ENCODE peak calls at places on chromosomes 12 and 14, in nine cellular contexts. W is GM23338, I is heart left ventricle, D is mucosa of descending colon, H is A673, T is brain microvascular endothelial cell, N is SK-N-SH, G is DND-41, P is IMR-90. J is an unnamed sample.
A peak's percentile ranks its signal among the peaks of the same experiment; 100 is the strongest.

GRCh38 chr14:25108959-25109358 is 59.0 kb upstream of the STXBP6 start:
- DNase-seq in D (no peak), P (no peak), H (no peak), N (no peak), I (no peak), W (no peak), G (no peak), T (no peak), J (no peak)

GRCh38 chr12:104083769-104084475 is 19.6 kb downstream of the HCFC2 start:
- DNase-seq in I (no peak), W (no peak), N (no peak), T (no peak), H (no peak), D (no peak), P (no peak), G (no peak), J (no peak)

GRCh38 chr12:67352682-67353081 is 83.5 kb downstream of the CAND1 start:
- DNase-seq in P (peak; percentile 10), H (no peak), D (no peak), W (no peak), N (no peak), I (no peak), G (no peak), T (no peak), J (no peak)

GRCh38 chr14:22276913-22277816 is 311.9 kb downstream of the DAD1 start:
- DNase-seq in I (no peak), P (peak; percentile 35), T (no peak), N (peak; percentile 3), G (no peak), W (peak; percentile 57), D (no peak), H (peak; percentile 45), J (no peak)

GRCh38 chr12:2354151-2354991 is 301.6 kb downstream of the CACNA1C start:
- DNase-seq in N (no peak), H (no peak), T (no peak), G (no peak), P (no peak), W (no peak), D (no peak), I (no peak), J (no peak)

GRCh38 chr12:99600388-99600787 is 47.2 kb upstream of the GARIN6 start:
- DNase-seq in T (no peak), G (no peak), I (no peak), D (no peak), W (no peak), P (no peak), H (no peak), N (no peak), J (peak; percentile 21)

GRCh38 chr12:53949631-53950440 is 4.9 kb upstream of the HOXC12 start:
- DNase-seq in D (no peak), W (peak; percentile 81), I (no peak), G (no peak), P (no peak), N (no peak), T (no peak), H (no peak), J (no peak)

GRCh38 chr12:84919271-84919670 is 6.7 kb upstream of the SLC6A15 start:
- DNase-seq in H (no peak), P (peak; percentile 43), D (no peak), I (no peak), T (peak; percentile 85), W (no peak), G (no peak), N (no peak), J (no peak)

GRCh38 chr12:64160021-64160717 is 61.9 kb downstream of the KICS2 start:
- DNase-seq in T (no peak), G (no peak), D (no peak), I (no peak), N (no peak), H (no peak), W (no peak), P (no peak), J (no peak)

GRCh38 chr14:51039285-51039684 is 55.6 kb downstream of the TRIM9 start:
- DNase-seq in I (no peak), D (no peak), N (no peak), P (no peak), H (no peak), W (no peak), T (no peak), G (no peak), J (no peak)

GRCh38 chr12:5217936-5218335 is 174.3 kb downstream of the KCNA5 start:
- DNase-seq in P (no peak), G (no peak), N (no peak), H (no peak), I (no peak), D (no peak), W (no peak), T (no peak), J (no peak)

GRCh38 chr12:105522166-105522825 is 191.8 kb downstream of the C12orf75 start:
- DNase-seq in I (no peak), N (no peak), H (no peak), D (no peak), T (peak; percentile 77), W (no peak), P (peak; percentile 31), G (no peak), J (no peak)

GRCh38 chr12:67042697-67043131 is 226.4 kb upstream of the CAND1 start:
- DNase-seq in H (peak; percentile 5), T (peak; percentile 47), P (peak; percentile 1), N (no peak), D (no peak), G (no peak), W (peak; percentile 51), I (no peak), J (peak; percentile 61)

GRCh38 chr14:83164016-83164415 is 1630.4 kb upstream of the SEL1L start:
- DNase-seq in P (peak; percentile 98), W (no peak), H (no peak), N (no peak), T (peak; percentile 57), G (no peak), D (no peak), I (no peak), J (peak; percentile 75)

GRCh38 chr14:75063013-75063412 is 811 bp downstream of the ACYP1 start:
- DNase-seq in H (no peak), I (no peak), P (no peak), W (no peak), N (no peak), G (no peak), T (no peak), D (no peak), J (no peak)

GRCh38 chr14:74907744-74908143 is 15.3 kb downstream of the RPS6KL1 start:
- DNase-seq in G (no peak), W (no peak), H (no peak), I (no peak), T (no peak), D (no peak), P (no peak), N (no peak), J (no peak)

GRCh38 chr12:88247241-88247643 is 105.1 kb downstream of the TMTC3 start:
- DNase-seq in N (no peak), W (no peak), T (peak; percentile 65), H (no peak), G (no peak), I (no peak), D (no peak), P (peak; percentile 84), J (peak; percentile 37)

GRCh38 chr12:77224346-77224745 is 159.0 kb upstream of the E2F7 start:
- DNase-seq in N (no peak), D (no peak), I (no peak), W (no peak), G (no peak), P (no peak), H (no peak), T (no peak), J (no peak)

GRCh38 chr14:93330609-93331000 is 2.2 kb downstream of the BTBD7 start:
- DNase-seq in N (no peak), W (no peak), T (no peak), H (no peak), I (no peak), G (no peak), D (no peak), P (no peak), J (no peak)
- H3K4me3 ChIP-seq in N (no peak overlapping the region), W (peak overlapping the region; percentile 87), T (no peak overlapping the region), H (peak overlapping the region; percentile 90), I (no peak overlapping the region), G (no peak overlapping the region), D (no peak overlapping the region), P (no peak overlapping the region), J (peak overlapping the region; percentile 94)

GRCh38 chr14:103662591-103662990 is 33.6 kb downstream of the KLC1 start:
- DNase-seq in G (no peak), I (no peak), H (no peak), N (no peak), D (no peak), W (no peak), P (no peak), T (no peak), J (no peak)

GRCh38 chr14:103669370-103669769 is 40.4 kb downstream of the KLC1 start:
- DNase-seq in N (no peak), D (no peak), I (no peak), W (no peak), P (no peak), H (no peak), T (no peak), G (no peak), J (no peak)

GRCh38 chr14:103663506-103663905 is 34.5 kb downstream of the KLC1 start:
- DNase-seq in P (no peak), H (no peak), N (no peak), W (no peak), T (no peak), I (no peak), D (no peak), G (no peak), J (no peak)

GRCh38 chr14:103667671-103668070 is 38.7 kb downstream of the KLC1 start:
- DNase-seq in W (no peak), H (no peak), G (no peak), N (no peak), D (no peak), I (no peak), T (no peak), P (no peak), J (no peak)

DNA sequence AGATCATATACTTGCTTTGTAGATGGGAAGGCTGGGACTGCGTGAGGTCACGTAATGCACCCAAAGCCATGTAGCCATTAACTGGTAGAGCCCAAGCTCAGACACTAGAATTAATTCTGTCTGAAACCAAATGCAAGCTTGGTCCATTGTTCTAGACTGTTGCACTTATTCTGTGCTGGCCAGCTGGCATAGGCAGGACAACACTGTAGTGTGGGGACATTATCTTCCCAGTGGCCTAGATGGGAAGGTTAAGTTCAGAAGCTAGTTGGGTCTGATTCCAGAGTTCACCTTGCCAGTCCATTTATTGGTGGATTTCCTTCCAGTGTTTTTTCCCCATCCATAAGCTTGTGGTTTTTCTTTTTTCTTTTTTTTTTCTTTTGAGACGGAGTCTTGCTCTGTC is 39.1 kb downstream of the KLC1 start:
- DNase-seq in G (no peak), H (no peak), T (no peak), D (no peak), W (no peak), N (no peak), I (no peak), P (no peak), J (no peak)
- H3K36me3 ChIP-seq in G (peaks cover 85% of the 10 kb centered on the region), H (peaks cover 60% of the 10 kb centered on the region), T (peaks cover 52% of the 10 kb centered on the region), D (peaks cover 17% of the 10 kb centered on the region), W (peaks cover 65% of the 10 kb centered on the region), N (peaks cover 33% of the 10 kb centered on the region), I (peaks cover 100% of the 10 kb centered on the region), P (peaks cover 52% of the 10 kb centered on the region), J (no peaks in the 10 kb centered on the region)

GRCh38 chr12:95545303-95545702 is 6.0 kb downstream of the USP44 start:
- DNase-seq in N (no peak), P (no peak), G (no peak), D (no peak), I (no peak), H (no peak), T (no peak), W (no peak), J (no peak)
- H3K4me3 ChIP-seq in N (no peak overlapping the region), P (no peak overlapping the region), G (no peak overlapping the region), D (no peak overlapping the region), I (no peak overlapping the region), H (peak overlapping the region; percentile 9), T (no peak overlapping the region), W (peak overlapping the region; percentile 84), J (no peak overlapping the region)

GRCh38 chr12:117023998-117024960 is 74.9 kb downstream of the TESC start:
- DNase-seq in D (no peak), G (no peak), N (no peak), T (no peak), H (no peak), W (no peak), I (no peak), P (no peak), J (no peak)
- H3K36me3 ChIP-seq in D (no peaks in the 10 kb centered on the region), G (peaks cover 61% of the 10 kb centered on the region), N (peaks cover 81% of the 10 kb centered on the region), T (peaks cover 49% of the 10 kb centered on the region), H (peaks cover 29% of the 10 kb centered on the region), W (no peaks in the 10 kb centered on the region), I (peaks cover 60% of the 10 kb centered on the region), P (peaks cover 51% of the 10 kb centered on the region), J (peaks cover 2% of the 10 kb centered on the region)

J was measured in kidney epithelial cell.